ENCODE peak calls at places on chromosomes 5 and 9, in seven cellular contexts. One of them, this sample, is unnamed.

GRCh38 chr5:73654861-73655318 is 28.9 kb downstream of the ARHGEF28 start:
- DNase-seq in aorta: no peak
- DNase-seq in mesenchymal stem cell: no peak
- DNase-seq in GM23338: no peak
- DNase-seq in tibial artery: no peak
- DNase-seq in cardiac muscle cell: no peak
- DNase-seq in endothelial cell of umbilical vein: no peak
- DNase-seq in this sample: no peak

GRCh38 chr9:113368348-113368747 is 8.4 kb downstream of the HDHD3 start:
- DNase-seq in aorta: no peak
- DNase-seq in mesenchymal stem cell: no peak
- DNase-seq in GM23338: no peak
- DNase-seq in tibial artery: no peak
- DNase-seq in cardiac muscle cell: no peak
- DNase-seq in endothelial cell of umbilical vein: no peak
- DNase-seq in this sample: no peak

GRCh38 chr5:24633705-24634325 is 11.0 kb downstream of the CDH10 start:
- DNase-seq in aorta: no peak
- DNase-seq in mesenchymal stem cell: peak; percentile 62
- DNase-seq in GM23338: peak; percentile 62
- DNase-seq in tibial artery: no peak
- DNase-seq in cardiac muscle cell: peak; percentile 63
- DNase-seq in endothelial cell of umbilical vein: peak; percentile 20
- DNase-seq in this sample: no peak

GRCh38 chr9:22643541-22643940 is 196.9 kb downstream of the DMRTA1 start:
- DNase-seq in aorta: no peak
- DNase-seq in mesenchymal stem cell: no peak
- DNase-seq in GM23338: no peak
- DNase-seq in tibial artery: no peak
- DNase-seq in cardiac muscle cell: no peak
- DNase-seq in endothelial cell of umbilical vein: no peak
- DNase-seq in this sample: no peak

GRCh38 chr9:699396-699795 is 142.1 kb upstream of the DMRT1 start:
- DNase-seq in aorta: no peak
- DNase-seq in mesenchymal stem cell: peak; percentile 7
- DNase-seq in GM23338: no peak
- DNase-seq in tibial artery: no peak
- DNase-seq in cardiac muscle cell: no peak
- DNase-seq in endothelial cell of umbilical vein: no peak
- DNase-seq in this sample: no peak

GRCh38 chr5:19866088-19866446 is 121.9 kb downstream of the CDH18 start:
- DNase-seq in aorta: no peak
- DNase-seq in mesenchymal stem cell: no peak
- DNase-seq in GM23338: no peak
- DNase-seq in tibial artery: no peak
- DNase-seq in cardiac muscle cell: no peak
- DNase-seq in endothelial cell of umbilical vein: no peak
- DNase-seq in this sample: no peak

GRCh38 chr5:65818592-65818991 is 96.6 kb downstream of the NLN start:
- DNase-seq in aorta: no peak
- DNase-seq in mesenchymal stem cell: no peak
- DNase-seq in GM23338: no peak
- DNase-seq in tibial artery: no peak
- DNase-seq in cardiac muscle cell: no peak
- DNase-seq in endothelial cell of umbilical vein: no peak
- DNase-seq in this sample: no peak

GRCh38 chr5:158514353-158514960 is 585.3 kb downstream of the EBF1 start:
- DNase-seq in aorta: no peak
- DNase-seq in mesenchymal stem cell: peak; percentile 8
- DNase-seq in GM23338: no peak
- DNase-seq in tibial artery: no peak
- DNase-seq in cardiac muscle cell: no peak
- DNase-seq in endothelial cell of umbilical vein: no peak
- DNase-seq in this sample: no peak

GRCh38 chr5:97528941-97529340 is 345.9 kb upstream of the RIOK2 start:
- DNase-seq in aorta: no peak
- DNase-seq in mesenchymal stem cell: no peak
- DNase-seq in GM23338: no peak
- DNase-seq in tibial artery: no peak
- DNase-seq in cardiac muscle cell: no peak
- DNase-seq in endothelial cell of umbilical vein: peak; percentile 64
- DNase-seq in this sample: no peak

GRCh38 chr5:91373016-91373415 is 10.1 kb downstream of the ARRDC3 start:
- DNase-seq in aorta: no peak
- DNase-seq in mesenchymal stem cell: no peak
- DNase-seq in GM23338: no peak
- DNase-seq in tibial artery: no peak
- DNase-seq in cardiac muscle cell: no peak
- DNase-seq in endothelial cell of umbilical vein: no peak
- DNase-seq in this sample: no peak

GRCh38 chr5:1808466-1808865 is 7.3 kb downstream of the NDUFS6 start:
- DNase-seq in aorta: no peak
- DNase-seq in mesenchymal stem cell: no peak
- DNase-seq in GM23338: no peak
- DNase-seq in tibial artery: no peak
- DNase-seq in cardiac muscle cell: no peak
- DNase-seq in endothelial cell of umbilical vein: no peak
- DNase-seq in this sample: no peak
- H3K36me3 ChIP-seq in aorta: peaks cover 4% of the 10 kb centered on the region
- H3K36me3 ChIP-seq in mesenchymal stem cell: peaks cover 94% of the 10 kb centered on the region
- H3K36me3 ChIP-seq in GM23338: peaks cover 29% of the 10 kb centered on the region
- H3K36me3 ChIP-seq in tibial artery: peaks cover 60% of the 10 kb centered on the region
- H3K36me3 ChIP-seq in cardiac muscle cell: peaks cover 49% of the 10 kb centered on the region
- H3K36me3 ChIP-seq in endothelial cell of umbilical vein: peaks cover 47% of the 10 kb centered on the region
- H3K36me3 ChIP-seq in this sample: peaks cover 99% of the 10 kb centered on the region

GRCh38 chr9:104746798-104747197 is 685 bp upstream of the NIPSNAP3A start:
- DNase-seq in aorta: no peak
- DNase-seq in mesenchymal stem cell: no peak
- DNase-seq in GM23338: peak; percentile 3
- DNase-seq in tibial artery: no peak
- DNase-seq in cardiac muscle cell: no peak
- DNase-seq in endothelial cell of umbilical vein: no peak
- DNase-seq in this sample: no peak

GRCh38 chr9:104747565-104748358 is at the start of gene NIPSNAP3A:
- DNase-seq in aorta: peak; percentile 92
- DNase-seq in mesenchymal stem cell: peak; percentile 84
- DNase-seq in GM23338: peak; percentile 82
- DNase-seq in tibial artery: peak; percentile 91
- DNase-seq in cardiac muscle cell: peak; percentile 89
- DNase-seq in endothelial cell of umbilical vein: peak; percentile 84
- DNase-seq in this sample: peak; percentile 77

GRCh38 chr9:104747245-104747564 is 278 bp upstream of the NIPSNAP3A start:
- DNase-seq in aorta: no peak
- DNase-seq in mesenchymal stem cell: no peak
- DNase-seq in GM23338: no peak
- DNase-seq in tibial artery: no peak
- DNase-seq in cardiac muscle cell: no peak
- DNase-seq in endothelial cell of umbilical vein: no peak
- DNase-seq in this sample: no peak

GRCh38 chr9:104746285-104746684 is 1.2 kb upstream of the NIPSNAP3A start:
- DNase-seq in aorta: no peak
- DNase-seq in mesenchymal stem cell: no peak
- DNase-seq in GM23338: no peak
- DNase-seq in tibial artery: no peak
- DNase-seq in cardiac muscle cell: no peak
- DNase-seq in endothelial cell of umbilical vein: no peak
- DNase-seq in this sample: no peak

DNA sequence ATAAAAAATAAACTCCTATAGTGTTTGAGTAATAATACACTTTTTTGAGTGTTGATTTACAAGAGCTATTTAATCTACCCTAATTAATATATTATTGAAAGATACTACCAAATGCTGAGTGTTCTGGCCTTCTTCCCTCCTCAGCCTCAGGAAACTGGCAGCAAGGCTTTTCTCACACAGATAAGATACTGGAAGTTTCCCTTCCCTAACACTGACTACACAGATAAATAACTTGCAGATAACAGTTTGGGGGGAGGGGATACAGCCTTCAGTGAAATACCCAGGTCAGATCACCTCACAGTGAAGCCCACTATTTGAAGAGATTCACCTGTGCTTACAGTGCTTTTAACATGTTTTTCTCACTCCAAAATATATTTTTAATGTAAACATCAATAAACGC is 1.6 kb upstream of the NIPSNAP3A start:
- DNase-seq in aorta: no peak
- DNase-seq in mesenchymal stem cell: no peak
- DNase-seq in GM23338: no peak
- DNase-seq in tibial artery: no peak
- DNase-seq in cardiac muscle cell: no peak
- DNase-seq in endothelial cell of umbilical vein: no peak
- DNase-seq in this sample: no peak
- H3K4me1 ChIP-seq in aorta: no peaks in the 10 kb centered on the region
- H3K4me1 ChIP-seq in mesenchymal stem cell: peaks cover 2% of the 10 kb centered on the region
- H3K4me1 ChIP-seq in GM23338: peaks cover 7% of the 10 kb centered on the region
- H3K4me1 ChIP-seq in tibial artery: peaks cover 12% of the 10 kb centered on the region
- H3K4me1 ChIP-seq in cardiac muscle cell: peaks cover 43% of the 10 kb centered on the region
- H3K4me1 ChIP-seq in endothelial cell of umbilical vein: peaks cover 13% of the 10 kb centered on the region
- H3K4me1 ChIP-seq in this sample: peaks cover 17% of the 10 kb centered on the region

DNA sequence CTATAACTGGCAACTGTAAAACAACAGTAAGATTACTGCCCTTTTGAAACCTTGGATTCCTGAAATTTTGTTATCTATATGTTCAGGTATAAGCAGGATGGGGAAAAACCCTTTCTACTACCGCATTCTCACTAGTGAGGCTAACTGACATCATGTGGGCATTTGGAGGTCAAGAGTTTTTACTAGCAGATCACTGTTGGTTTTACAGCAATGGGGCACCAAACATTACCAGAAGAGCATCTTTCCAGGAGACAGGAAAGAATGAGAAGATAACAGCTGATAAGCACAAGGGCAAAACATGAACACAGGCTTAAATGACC is 20.9 kb upstream of the TTC33 start:
- DNase-seq in aorta: no peak
- DNase-seq in mesenchymal stem cell: no peak
- DNase-seq in GM23338: no peak
- DNase-seq in tibial artery: no peak
- DNase-seq in cardiac muscle cell: no peak
- DNase-seq in endothelial cell of umbilical vein: peak; percentile 25
- DNase-seq in this sample: no peak
- H3K27ac ChIP-seq in aorta: no peak overlapping the region
- H3K27ac ChIP-seq in mesenchymal stem cell: no peak overlapping the region
- H3K27ac ChIP-seq in GM23338: no peak overlapping the region
- H3K27ac ChIP-seq in tibial artery: no peak overlapping the region
- H3K27ac ChIP-seq in cardiac muscle cell: peak overlapping the region; percentile 4
- H3K27ac ChIP-seq in endothelial cell of umbilical vein: no peak overlapping the region
- H3K27ac ChIP-seq in this sample: no peak overlapping the region

DNA sequence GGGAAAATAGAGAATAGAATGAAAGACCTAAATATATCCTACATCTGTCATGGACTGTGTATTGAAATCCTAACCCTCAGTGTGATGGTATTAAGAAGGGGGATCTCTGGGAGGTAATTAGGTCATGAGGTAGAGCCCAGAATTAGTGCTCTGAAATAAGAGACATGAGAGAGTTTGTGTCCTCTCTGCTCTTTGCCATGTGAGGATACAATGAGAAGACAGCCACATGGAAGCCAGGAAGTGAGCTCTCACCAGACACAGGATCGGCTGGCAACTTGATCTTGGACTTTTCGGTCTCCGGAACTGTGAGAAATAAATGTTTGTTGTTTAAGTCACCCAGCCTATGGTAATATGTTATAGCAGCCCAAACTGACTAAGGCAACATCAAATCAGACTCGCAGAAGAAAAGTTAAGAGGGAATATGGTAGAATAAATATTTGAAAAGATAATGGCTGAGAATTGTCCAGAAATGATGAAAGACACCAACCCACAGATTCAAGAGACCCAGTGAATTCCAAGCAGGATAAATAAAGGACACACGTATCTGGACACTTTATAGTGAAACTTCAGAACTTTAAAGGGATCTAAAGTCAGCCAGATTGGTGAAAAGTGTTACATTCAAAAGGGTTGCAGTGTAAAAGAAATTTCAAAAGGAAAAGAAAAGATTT is 12.7 kb upstream of the SLC36A1 start:
- DNase-seq in aorta: no peak
- DNase-seq in mesenchymal stem cell: no peak
- DNase-seq in GM23338: no peak
- DNase-seq in tibial artery: no peak
- DNase-seq in cardiac muscle cell: no peak
- DNase-seq in endothelial cell of umbilical vein: no peak
- DNase-seq in this sample: no peak
- H3K36me3 ChIP-seq in aorta: no peaks in the 10 kb centered on the region
- H3K36me3 ChIP-seq in mesenchymal stem cell: no peaks in the 10 kb centered on the region
- H3K36me3 ChIP-seq in GM23338: no peaks in the 10 kb centered on the region
- H3K36me3 ChIP-seq in tibial artery: no peaks in the 10 kb centered on the region
- H3K36me3 ChIP-seq in cardiac muscle cell: no peaks in the 10 kb centered on the region
- H3K36me3 ChIP-seq in endothelial cell of umbilical vein: no peaks in the 10 kb centered on the region
- H3K36me3 ChIP-seq in this sample: no peaks in the 10 kb centered on the region

GRCh38 chr5:76579166-76579765 is 43.9 kb downstream of the F2RL2 start:
- DNase-seq in aorta: no peak
- DNase-seq in mesenchymal stem cell: peak; percentile 18
- DNase-seq in GM23338: no peak
- DNase-seq in tibial artery: no peak
- DNase-seq in cardiac muscle cell: no peak
- DNase-seq in endothelial cell of umbilical vein: no peak
- DNase-seq in this sample: no peak
- H3K4me1 ChIP-seq in aorta: no peaks in the 10 kb centered on the region
- H3K4me1 ChIP-seq in mesenchymal stem cell: no peaks in the 10 kb centered on the region
- H3K4me1 ChIP-seq in GM23338: peaks cover 28% of the 10 kb centered on the region
- H3K4me1 ChIP-seq in tibial artery: no peaks in the 10 kb centered on the region
- H3K4me1 ChIP-seq in cardiac muscle cell: no peaks in the 10 kb centered on the region
- H3K4me1 ChIP-seq in endothelial cell of umbilical vein: no peaks in the 10 kb centered on the region
- H3K4me1 ChIP-seq in this sample: no peaks in the 10 kb centered on the region

GRCh38 chr5:139492700-139493192 is 10.2 kb upstream of the STING1 start:
- DNase-seq in aorta: no peak
- DNase-seq in mesenchymal stem cell: peak; percentile 37
- DNase-seq in GM23338: no peak
- DNase-seq in tibial artery: no peak
- DNase-seq in cardiac muscle cell: peak; percentile 50
- DNase-seq in endothelial cell of umbilical vein: peak; percentile 31
- DNase-seq in this sample: peak; percentile 69

GRCh38 chr5:139494256-139494655 is 11.7 kb upstream of the STING1 start:
- DNase-seq in aorta: no peak
- DNase-seq in mesenchymal stem cell: no peak
- DNase-seq in GM23338: no peak
- DNase-seq in tibial artery: no peak
- DNase-seq in cardiac muscle cell: no peak
- DNase-seq in endothelial cell of umbilical vein: no peak
- DNase-seq in this sample: no peak

GRCh38 chr5:139486201-139486600 is 3.6 kb upstream of the STING1 start:
- DNase-seq in aorta: no peak
- DNase-seq in mesenchymal stem cell: no peak
- DNase-seq in GM23338: peak; percentile 50
- DNase-seq in tibial artery: no peak
- DNase-seq in cardiac muscle cell: no peak
- DNase-seq in endothelial cell of umbilical vein: no peak
- DNase-seq in this sample: no peak

GRCh38 chr5:139482050-139482889 is at the start of gene STING1:
- DNase-seq in aorta: peak; percentile 95
- DNase-seq in mesenchymal stem cell: peak; percentile 99
- DNase-seq in GM23338: no peak
- DNase-seq in tibial artery: peak; percentile 87
- DNase-seq in cardiac muscle cell: peak; percentile 48
- DNase-seq in endothelial cell of umbilical vein: peak; percentile 90
- DNase-seq in this sample: peak; percentile 97

DNA sequence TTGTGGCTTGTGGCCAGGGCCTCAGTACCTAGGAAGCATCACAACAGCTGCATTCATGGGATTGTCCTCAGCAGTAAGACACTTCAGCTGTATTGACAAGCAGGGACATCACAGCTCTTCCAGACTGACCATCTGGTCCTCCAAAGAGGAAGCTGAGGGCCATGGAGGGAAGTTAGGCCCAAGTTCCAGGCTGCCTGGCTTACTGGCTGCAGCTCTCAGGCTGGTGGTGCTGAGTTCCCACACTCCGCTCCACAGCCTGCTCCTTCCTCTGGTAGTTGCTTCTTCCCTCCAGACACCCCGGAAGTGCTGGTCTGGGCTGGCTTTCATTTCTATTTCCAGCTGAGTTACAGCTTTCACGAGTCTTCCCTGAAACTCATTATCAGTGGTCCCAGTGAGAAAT is 5.7 kb upstream of the STING1 start:
- DNase-seq in aorta: peak; percentile 86
- DNase-seq in mesenchymal stem cell: no peak
- DNase-seq in GM23338: no peak
- DNase-seq in tibial artery: peak; percentile 80
- DNase-seq in cardiac muscle cell: no peak
- DNase-seq in endothelial cell of umbilical vein: no peak
- DNase-seq in this sample: no peak
- H3K27ac ChIP-seq in aorta: no peak overlapping the region
- H3K27ac ChIP-seq in mesenchymal stem cell: no peak overlapping the region
- H3K27ac ChIP-seq in GM23338: no peak overlapping the region
- H3K27ac ChIP-seq in tibial artery: no peak overlapping the region
- H3K27ac ChIP-seq in cardiac muscle cell: no peak overlapping the region
- H3K27ac ChIP-seq in endothelial cell of umbilical vein: no peak overlapping the region
- H3K27ac ChIP-seq in this sample: no peak overlapping the region

This sample was measured in SJSA1.